ENCODE peak calls at places on chromosomes 1 and 21, in six cellular contexts. Y is cardiac muscle cell, L is Peyer's patch, C is IMR-90, Z is suprapubic skin, U is neuronal stem cell. R is an unnamed sample.
A peak's percentile ranks its signal among the peaks of the same experiment; 100 is the strongest.

GRCh38 chr1:19273106-19273843 is 15.3 kb downstream of the AKR7A3 start:
- DNase-seq in Y (no peak), L (peak; percentile 84), C (no peak), Z (peak; percentile 35), U (no peak), R (no peak)

GRCh38 chr21:38359090-38359489 is 102.3 kb downstream of the KCNJ15 start:
- DNase-seq in Y (no peak), L (no peak), C (no peak), Z (no peak), U (no peak), R (no peak)

GRCh38 chr1:198763298-198763714 is 124.5 kb downstream of the PTPRC start:
- DNase-seq in Y (no peak), L (no peak), C (peak; percentile 11), Z (no peak), U (no peak), R (no peak)

GRCh38 chr1:91583326-91583755 is 82.7 kb downstream of the CDC7 start:
- DNase-seq in Y (no peak), L (no peak), C (peak; percentile 99), Z (no peak), U (no peak), R (no peak)

GRCh38 chr1:183270541-183271141 is 84.6 kb downstream of the LAMC2 start:
- DNase-seq in Y (peak; percentile 86), L (no peak), C (peak; percentile 96), Z (no peak), U (no peak), R (no peak)

GRCh38 chr1:151134991-151135390 is 11.4 kb downstream of the SEMA6C start:
- DNase-seq in Y (no peak), L (no peak), C (no peak), Z (no peak), U (no peak), R (no peak)

GRCh38 chr21:45551316-45551715 is 9.1 kb upstream of the SLC19A1 start:
- DNase-seq in Y (peak; percentile 60), L (peak; percentile 57), C (peak; percentile 91), Z (peak; percentile 46), U (no peak), R (no peak)

GRCh38 chr1:220748091-220748934 is at the start of gene MTARC2:
- DNase-seq in Y (peak; percentile 79), L (peak; percentile 86), C (peak; percentile 49), Z (peak; percentile 81), U (peak; percentile 39), R (no peak)

GRCh38 chr1:85220756-85221166 is 19.9 kb upstream of the SYDE2 start:
- DNase-seq in Y (peak; percentile 65), L (no peak), C (peak; percentile 70), Z (no peak), U (no peak), R (no peak)

GRCh38 chr1:230163205-230163604 is 96.2 kb downstream of the GALNT2 start:
- DNase-seq in Y (peak; percentile 66), L (no peak), C (peak; percentile 87), Z (no peak), U (no peak), R (no peak)

GRCh38 chr1:203663294-203663693 is 36.7 kb downstream of the ATP2B4 start:
- DNase-seq in Y (peak; percentile 59), L (no peak), C (peak; percentile 98), Z (no peak), U (no peak), R (no peak)

GRCh38 chr1:109783436-109783835 is 19.7 kb upstream of the EPS8L3 start:
- DNase-seq in Y (peak; percentile 78), L (peak; percentile 48), C (peak; percentile 76), Z (peak; percentile 54), U (no peak), R (no peak)

GRCh38 chr1:55318111-55318817 is 103.1 kb upstream of the USP24 start:
- DNase-seq in Y (peak; percentile 16), L (no peak), C (peak; percentile 69), Z (no peak), U (no peak), R (no peak)

GRCh38 chr1:55317673-55318072 is 102.5 kb upstream of the USP24 start:
- DNase-seq in Y (no peak), L (no peak), C (no peak), Z (no peak), U (no peak), R (no peak)

GRCh38 chr1:55315552-55315951 is 100.4 kb upstream of the USP24 start:
- DNase-seq in Y (no peak), L (no peak), C (no peak), Z (no peak), U (no peak), R (no peak)

GRCh38 chr1:55316494-55316893 is 101.3 kb upstream of the USP24 start:
- DNase-seq in Y (no peak), L (no peak), C (no peak), Z (no peak), U (no peak), R (no peak)

GRCh38 chr1:55317263-55317662 is 102.1 kb upstream of the USP24 start:
- DNase-seq in Y (no peak), L (no peak), C (no peak), Z (no peak), U (no peak), R (no peak)
- H3K9me3 ChIP-seq in Y (no peaks in the 10 kb centered on the region), L (no peaks in the 10 kb centered on the region), C (no peaks in the 10 kb centered on the region), Z (no peaks in the 10 kb centered on the region), U (no peaks in the 10 kb centered on the region), R (no peaks in the 10 kb centered on the region)

DNA sequence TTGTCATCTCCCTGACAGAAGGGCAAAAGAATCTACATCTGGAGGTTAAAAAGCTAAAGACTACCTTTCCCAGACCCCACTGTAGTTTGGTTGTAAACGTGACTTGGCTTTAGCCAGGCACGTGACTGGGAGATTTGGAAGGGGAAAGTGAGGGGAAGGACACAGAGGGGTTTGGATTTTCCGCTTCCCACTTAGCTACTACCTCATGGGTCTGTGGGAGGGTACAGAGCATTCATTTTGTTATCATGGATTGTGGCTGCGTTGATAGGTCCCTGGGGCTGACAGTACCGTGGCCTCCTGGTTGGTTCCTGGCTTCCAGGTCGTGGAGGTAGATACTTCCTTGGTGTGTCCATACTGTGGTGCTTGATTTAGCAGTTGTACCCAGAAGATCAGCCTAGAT is 2.6 kb downstream of the CHD1L start:
- DNase-seq in Y (no peak), L (no peak), C (no peak), Z (no peak), U (no peak), R (no peak)
- H3K4me1 ChIP-seq in Y (peaks cover 20% of the 10 kb centered on the region), L (no peaks in the 10 kb centered on the region), C (peaks cover 7% of the 10 kb centered on the region), Z (peaks cover 28% of the 10 kb centered on the region), U (peaks cover 3% of the 10 kb centered on the region), R (peaks cover 7% of the 10 kb centered on the region)

GRCh38 chr1:165877411-165877810 is 50.0 kb downstream of the UCK2 start:
- DNase-seq in Y (no peak), L (no peak), C (no peak), Z (no peak), U (no peak), R (no peak)
- H3K9me3 ChIP-seq in Y (no peaks in the 10 kb centered on the region), L (no peaks in the 10 kb centered on the region), C (no peaks in the 10 kb centered on the region), Z (no peaks in the 10 kb centered on the region), U (peaks cover 3% of the 10 kb centered on the region), R (no peaks in the 10 kb centered on the region)

DNA sequence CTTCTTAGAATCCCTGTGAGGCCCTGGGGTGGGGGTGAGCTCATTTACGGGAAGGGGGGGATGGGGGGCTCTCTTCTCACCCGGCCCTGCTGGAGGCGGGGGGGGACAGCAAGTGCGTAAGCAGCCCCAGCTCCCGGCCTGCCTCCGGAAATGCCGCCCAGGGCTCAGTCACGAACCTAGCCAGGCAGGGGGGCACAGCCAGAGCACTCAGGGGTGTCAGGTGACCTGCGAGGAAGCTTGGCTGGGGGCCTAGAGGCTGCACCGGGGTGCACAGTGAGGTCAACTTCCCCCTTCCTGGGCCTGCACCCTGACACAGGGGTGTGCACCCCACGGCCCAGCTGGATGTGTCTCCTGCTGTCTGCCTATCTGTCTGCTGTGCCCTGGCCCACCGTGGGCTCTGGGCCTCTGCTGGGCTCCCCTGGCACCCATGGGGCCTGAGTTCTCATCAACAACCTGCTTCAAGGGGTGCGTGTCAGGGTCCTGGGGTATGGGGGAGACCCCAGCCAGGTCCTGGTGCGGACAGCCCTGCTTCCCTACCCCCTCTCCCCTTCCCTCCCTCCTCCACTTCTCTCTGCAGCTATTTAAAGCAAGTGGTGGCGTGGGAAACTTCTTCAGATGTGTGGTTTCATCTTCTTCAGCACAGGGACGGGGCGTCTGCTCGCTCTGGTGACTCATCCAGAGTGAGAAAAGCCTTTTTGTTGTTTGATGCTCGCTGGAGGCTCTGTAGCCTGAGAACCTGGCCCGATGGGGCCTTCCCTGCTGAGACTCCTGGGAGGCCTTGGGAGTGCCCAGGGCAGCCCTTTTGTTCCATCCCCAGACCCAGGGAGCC is 92.5 kb upstream of the RUNX3 start:
- DNase-seq in Y (peak; percentile 89), L (peak; percentile 69), C (peak; percentile 96), Z (peak; percentile 78), U (no peak), R (peak; percentile 90)
- H3K4me1 ChIP-seq in Y (peaks cover 12% of the 10 kb centered on the region), L (peaks cover 45% of the 10 kb centered on the region), C (peaks cover 21% of the 10 kb centered on the region), Z (peaks cover 16% of the 10 kb centered on the region), U (peaks cover 2% of the 10 kb centered on the region), R (peaks cover 57% of the 10 kb centered on the region)

R was measured in naive thymus-derived CD4-positive, alpha-beta T cell.